ENCODE peak calls at places on chromosome 17, in four cellular contexts. W is AG10803, M is A549, V is Peyer's patch. Q is an unnamed sample.
A peak's percentile ranks its signal among the peaks of the same experiment; 100 is the strongest.

GRCh38 chr17:17091856-17092756 is 49.8 kb downstream of the MPRIP start:
- DNase-seq in M (no peak), W (no peak), V (no peak), Q (no peak)

GRCh38 chr17:74134991-74135390 is 68.5 kb upstream of the RPL38 start:
- DNase-seq in W (no peak), V (no peak), M (no peak), Q (no peak)

GRCh38 chr17:57594767-57595166 is 150.3 kb downstream of the CCDC182 start:
- DNase-seq in V (no peak), W (no peak), M (no peak), Q (no peak)

GRCh38 chr17:42673885-42674754 is 2.7 kb downstream of the PLEKHH3 start:
- DNase-seq in W (peak; percentile 56), M (peak; percentile 66), V (no peak), Q (no peak)

GRCh38 chr17:81434079-81434478 is 38.8 kb downstream of the BAHCC1 start:
- DNase-seq in M (peak; percentile 63), W (peak; percentile 43), V (no peak), Q (no peak)

GRCh38 chr17:40561871-40562611 is 3.2 kb downstream of the CCR7 start:
- DNase-seq in V (no peak), W (no peak), M (peak; percentile 39), Q (no peak)

GRCh38 chr17:57260325-57261083 is 4.2 kb downstream of the MSI2 start:
- DNase-seq in V (no peak), W (no peak), M (no peak), Q (no peak)

GRCh38 chr17:82963104-82963950 is 116.1 kb upstream of the METRNL start:
- DNase-seq in W (peak; percentile 84), V (peak; percentile 54), M (peak; percentile 28), Q (peak; percentile 75)

GRCh38 chr17:2056221-2057129 is 1.6 kb downstream of the HIC1 start:
- DNase-seq in W (peak; percentile 43), M (no peak), V (no peak), Q (no peak)

GRCh38 chr17:28777178-28777577 is 33.4 kb downstream of the TRAF4 start:
- DNase-seq in W (no peak), V (no peak), M (no peak), Q (no peak)

GRCh38 chr17:4881761-4882555 is 17.4 kb upstream of the C17orf107 start:
- DNase-seq in M (peak; percentile 70), W (no peak), V (peak; percentile 76), Q (no peak)

GRCh38 chr17:61200349-61200735 is 199.3 kb upstream of the TBX2 start:
- DNase-seq in M (no peak), V (no peak), W (no peak), Q (no peak)

GRCh38 chr17:73841431-73842060 is 197.3 kb upstream of the SDK2 start:
- DNase-seq in W (no peak), M (peak; percentile 60), V (no peak), Q (no peak)

GRCh38 chr17:2436516-2436915 is 35.7 kb upstream of the MNT start:
- DNase-seq in W (no peak), V (no peak), M (no peak), Q (no peak)

GRCh38 chr17:37516131-37516561 is 26.5 kb downstream of the DUSP14 start:
- DNase-seq in V (no peak), M (no peak), W (peak; percentile 51), Q (no peak)

GRCh38 chr17:17919169-17920107 is 52.8 kb downstream of the TOM1L2 start:
- DNase-seq in W (peak; percentile 77), V (peak; percentile 58), M (peak; percentile 86), Q (peak; percentile 85)

GRCh38 chr17:68497885-68498319 is 14.3 kb upstream of the PRKAR1A start:
- DNase-seq in M (no peak), W (no peak), V (peak; percentile 61), Q (no peak)

GRCh38 chr17:30543456-30543855 is 66.2 kb downstream of the GOSR1 start:
- DNase-seq in V (no peak), W (no peak), M (no peak), Q (no peak)

GRCh38 chr17:79747508-79748295 is 17.0 kb downstream of the ENPP7 start:
- DNase-seq in W (no peak), M (no peak), V (no peak), Q (no peak)

GRCh38 chr17:4074831-4075495 is 67.9 kb downstream of the ZZEF1 start:
- DNase-seq in V (no peak), W (peak; percentile 36), M (peak; percentile 66), Q (no peak)

GRCh38 chr17:32567086-32567485 is 80.3 kb downstream of the CDK5R1 start:
- DNase-seq in W (no peak), M (no peak), V (no peak), Q (no peak)

GRCh38 chr17:37830151-37830993 is 85.5 kb upstream of the HNF1B start:
- DNase-seq in V (no peak), W (no peak), M (no peak), Q (no peak)

GRCh38 chr17:4479340-4479981 is 19.2 kb upstream of the SPNS2 start:
- DNase-seq in V (no peak), M (no peak), W (no peak), Q (no peak)

GRCh38 chr17:39485555-39485954 is 24.3 kb downstream of the CDK12 start:
- DNase-seq in V (no peak), W (peak; percentile 98), M (peak; percentile 84), Q (no peak)

GRCh38 chr17:52106638-52107261 is 51.8 kb downstream of the CA10 start:
- DNase-seq in W (peak; percentile 36), M (peak; percentile 43), V (no peak), Q (peak; percentile 47)

GRCh38 chr17:10109146-10109545 is 89.3 kb downstream of the GAS7 start:
- DNase-seq in W (no peak), V (no peak), M (no peak), Q (no peak)

GRCh38 chr17:62705116-62705515 is 77.6 kb downstream of the MRC2 start:
- DNase-seq in M (no peak), W (no peak), V (no peak), Q (no peak)

GRCh38 chr17:42691021-42691545 is 8.8 kb downstream of the CNTNAP1 start:
- DNase-seq in V (no peak), M (no peak), W (no peak), Q (no peak)

GRCh38 chr17:28646039-28646754 is 1.2 kb upstream of the BLTP2 start:
- DNase-seq in V (peak; percentile 18), M (peak; percentile 44), W (no peak), Q (peak; percentile 11)

GRCh38 chr17:43986225-43986981 is 18.0 kb upstream of the NAGS start:
- DNase-seq in W (no peak), V (no peak), M (no peak), Q (no peak)

GRCh38 chr17:3940965-3941698 is 23.1 kb downstream of the ATP2A3 start:
- DNase-seq in M (no peak), V (no peak), W (no peak), Q (no peak)

GRCh38 chr17:53721101-53721500 is 101.6 kb upstream of the KIF2B start:
- DNase-seq in W (no peak), V (no peak), M (no peak), Q (no peak)

GRCh38 chr17:4247361-4247980 is 16.3 kb downstream of the ANKFY1 start:
- DNase-seq in V (no peak), M (no peak), W (no peak), Q (no peak)

GRCh38 chr17:45234641-45235040 is 13.0 kb downstream of the FMNL1 start:
- DNase-seq in W (no peak), M (peak; percentile 66), V (peak; percentile 68), Q (no peak)

GRCh38 chr17:82713015-82713723 is 3.3 kb upstream of the FN3KRP start:
- DNase-seq in V (no peak), M (no peak), W (no peak), Q (no peak)

GRCh38 chr17:73768691-73769090 is 124.4 kb upstream of the SDK2 start:
- DNase-seq in M (no peak), V (no peak), W (no peak), Q (no peak)

GRCh38 chr17:83109793-83110645 is 30.6 kb downstream of the METRNL start:
- DNase-seq in V (peak; percentile 44), W (peak; percentile 99), M (peak; percentile 93), Q (peak; percentile 83)

GRCh38 chr17:50477976-50478375 is 684 bp upstream of the RSAD1 start:
- DNase-seq in W (no peak), M (no peak), V (no peak), Q (no peak)
- H3K4me3 ChIP-seq in W (peak overlapping the region; percentile 95), M (peak overlapping the region; percentile 65), V (peak overlapping the region; percentile 74), Q (peak overlapping the region; percentile 58)

GRCh38 chr17:20063665-20064648 is 54.8 kb downstream of the SPECC1 start:
- DNase-seq in M (peak; percentile 91), W (peak; percentile 95), V (peak; percentile 38), Q (peak; percentile 86)
- H3K4me3 ChIP-seq in M (peak overlapping the region; percentile 1), W (peak overlapping the region; percentile 12), V (no peak overlapping the region), Q (no peak overlapping the region)

DNA sequence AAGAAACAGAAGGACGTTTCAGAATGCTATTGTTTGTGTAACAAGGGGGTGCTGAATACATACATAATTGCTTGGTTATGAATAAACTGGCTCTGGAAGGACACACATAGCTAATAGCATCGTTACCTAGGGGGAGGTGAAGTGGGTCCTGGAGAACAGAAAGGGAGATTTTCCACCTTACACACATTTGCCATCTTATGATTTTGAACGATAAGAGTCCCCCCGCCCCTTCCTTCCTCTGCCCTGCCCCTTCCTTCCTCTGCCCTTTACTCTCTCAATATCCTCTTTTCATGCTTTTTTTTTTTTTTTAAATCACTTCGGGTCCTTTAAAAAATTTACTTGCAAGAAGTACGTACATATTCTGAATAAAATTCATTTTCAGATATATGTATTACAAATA is 902 bp upstream of the DHRS7B start:
- DNase-seq in M (no peak), V (peak; percentile 66), W (no peak), Q (no peak)
- H3K4me3 ChIP-seq in M (peak overlapping the region; percentile 83), V (no peak overlapping the region), W (no peak overlapping the region), Q (no peak overlapping the region)

DNA sequence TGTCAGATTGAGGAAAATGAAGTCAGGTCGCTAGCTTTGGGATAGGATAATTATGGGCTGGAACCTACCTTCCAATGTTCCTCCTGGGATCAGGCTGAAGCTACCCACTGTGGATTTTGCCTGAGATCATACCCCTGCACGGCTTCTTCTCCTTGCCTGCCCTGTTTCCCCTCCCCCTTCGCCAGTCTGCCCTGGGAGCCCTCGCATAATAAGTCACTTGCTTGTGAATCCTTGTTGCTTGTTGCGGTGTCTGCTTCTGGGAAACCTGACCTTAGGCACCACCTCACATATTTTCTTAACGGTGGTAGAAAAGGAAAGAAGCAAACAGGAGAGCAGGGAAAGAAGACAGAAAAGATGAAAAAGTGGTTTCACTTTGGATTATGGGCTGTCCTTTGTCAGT is 13.3 kb upstream of the PMP22 start:
- DNase-seq in V (no peak), W (no peak), M (peak; percentile 41), Q (no peak)
- H3K4me3 ChIP-seq in V (no peak overlapping the region), W (peak overlapping the region; percentile 27), M (peak overlapping the region; percentile 1), Q (peak overlapping the region; percentile 27)

GRCh38 chr17:47695664-47696376 is 1.9 kb downstream of the TBKBP1 start:
- DNase-seq in V (no peak), W (no peak), M (no peak), Q (no peak)

GRCh38 chr17:47696717-47697642 is 3.0 kb downstream of the TBKBP1 start:
- DNase-seq in M (no peak), V (no peak), W (no peak), Q (no peak)

GRCh38 chr17:47694018-47694817 is at the start of gene TBKBP1:
- DNase-seq in M (peak; percentile 44), W (peak; percentile 24), V (peak; percentile 43), Q (no peak)

GRCh38 chr17:47693667-47694017 is 319 bp upstream of the TBKBP1 start:
- DNase-seq in M (no peak), V (no peak), W (no peak), Q (no peak)

GRCh38 chr17:47694818-47695663 is 1.1 kb downstream of the TBKBP1 start:
- DNase-seq in V (peak; percentile 49), W (peak; percentile 62), M (no peak), Q (peak; percentile 60)
- H3K4me3 ChIP-seq in V (peak overlapping the region; percentile 95), W (peak overlapping the region; percentile 65), M (peak overlapping the region; percentile 97), Q (peak overlapping the region; percentile 99)

GRCh38 chr17:9002610-9003354 is 18.5 kb upstream of the NTN1 start:
- DNase-seq in W (no peak), M (peak; percentile 47), V (no peak), Q (no peak)
- H3K4me3 ChIP-seq in W (no peak overlapping the region), M (peak overlapping the region; percentile 50), V (peak overlapping the region; percentile 52), Q (no peak overlapping the region)